ENCODE peak calls at places on chromosomes 16 and 17, in ten cellular contexts. T, N, R, Z, V, B, P, A, X and E are unnamed samples.

GRCh38 chr17:2780256-2780655 is 16.0 kb upstream of the RAP1GAP2 start:
- DNase-seq in N (no peak), R (no peak), A (no peak), P (no peak), B (no peak), X (no peak), T (no peak), Z (no peak), V (no peak), E (no peak)

GRCh38 chr16:55622930-55623561 is 32.7 kb upstream of the SLC6A2 start:
- DNase-seq in N (peak; percentile 25), P (peak; percentile 30), V (no peak), A (no peak), T (no peak), Z (peak; percentile 20), B (peak; percentile 43), X (peak; percentile 50), R (no peak), E (peak; percentile 6)

GRCh38 chr16:12002447-12003006 is 26.0 kb downstream of the SNX29 start:
- DNase-seq in X (no peak), V (no peak), P (no peak), N (no peak), T (no peak), R (no peak), B (peak; percentile 58), A (no peak), Z (no peak), E (no peak)

GRCh38 chr17:63516910-63517824 is 6.0 kb upstream of the KCNH6 start:
- DNase-seq in N (peak; percentile 55), Z (peak; percentile 88), A (no peak), P (no peak), B (no peak), V (no peak), X (no peak), R (no peak), T (no peak), E (no peak)

GRCh38 chr17:73750975-73751374 is 106.7 kb upstream of the SDK2 start:
- DNase-seq in P (peak; percentile 85), R (no peak), N (no peak), V (no peak), Z (no peak), X (no peak), A (peak; percentile 56), B (peak; percentile 20), T (no peak), E (peak; percentile 66)

GRCh38 chr17:53406907-53407306 is 415.8 kb upstream of the KIF2B start:
- DNase-seq in Z (no peak), B (no peak), T (no peak), A (no peak), R (no peak), V (no peak), N (no peak), X (no peak), P (no peak), E (no peak)

GRCh38 chr17:6084226-6085161 is 14.3 kb downstream of the WSCD1 start:
- DNase-seq in N (no peak), Z (no peak), T (no peak), R (no peak), B (no peak), V (no peak), A (no peak), X (peak; percentile 80), P (no peak), E (no peak)

GRCh38 chr17:61309857-61310256 is 89.8 kb upstream of the TBX2 start:
- DNase-seq in A (no peak), B (no peak), T (no peak), P (no peak), N (no peak), V (no peak), Z (peak; percentile 51), R (no peak), X (no peak), E (no peak)

GRCh38 chr16:85136213-85136704 is 24.0 kb upstream of the CIBAR2 start:
- DNase-seq in A (no peak), P (no peak), Z (no peak), R (peak; percentile 50), T (no peak), V (no peak), X (no peak), N (no peak), B (no peak), E (no peak)

GRCh38 chr16:54080524-54081008 is 206.0 kb downstream of the IRX3 start:
- DNase-seq in P (no peak), T (no peak), A (no peak), V (no peak), Z (peak; percentile 99), N (peak; percentile 31), X (no peak), R (no peak), B (no peak), E (no peak)

GRCh38 chr17:909642-910323 is 69.8 kb downstream of the NXN start:
- DNase-seq in P (no peak), N (no peak), B (no peak), X (no peak), V (no peak), Z (no peak), T (no peak), A (no peak), R (no peak), E (no peak)

GRCh38 chr17:8162997-8163977 is 539 bp upstream of the VAMP2 start:
- DNase-seq in A (peak; percentile 52), R (no peak), V (peak; percentile 36), Z (no peak), N (peak; percentile 46), P (peak; percentile 93), X (peak; percentile 70), B (peak; percentile 32), T (no peak), E (no peak)

GRCh38 chr16:22337045-22337444 is 37.4 kb downstream of the CDR2 start:
- DNase-seq in V (no peak), T (no peak), N (no peak), B (no peak), X (no peak), R (no peak), Z (no peak), P (no peak), A (no peak), E (no peak)

GRCh38 chr16:58815188-58815888 is 81.2 kb upstream of the GOT2 start:
- DNase-seq in N (no peak), Z (peak; percentile 60), B (no peak), T (no peak), R (no peak), V (no peak), A (no peak), X (no peak), P (no peak), E (no peak)

GRCh38 chr16:3317315-3317999 is 12.2 kb downstream of the ZNF75A start:
- DNase-seq in A (no peak), X (no peak), T (no peak), P (no peak), V (peak; percentile 5), Z (no peak), B (no peak), R (no peak), N (no peak), E (no peak)

GRCh38 chr16:3327514-3327913 is 22.2 kb downstream of the ZNF75A start:
- DNase-seq in R (no peak), X (no peak), Z (no peak), B (no peak), A (no peak), N (no peak), T (no peak), V (no peak), P (no peak), E (no peak)

GRCh38 chr16:3321802-3322201 is 16.5 kb downstream of the ZNF75A start:
- DNase-seq in P (no peak), Z (no peak), R (no peak), X (no peak), A (no peak), N (no peak), T (no peak), V (no peak), B (no peak), E (no peak)
- H3K9me3 ChIP-seq in P (peaks cover 12% of the 10 kb centered on the region), Z (peaks cover 35% of the 10 kb centered on the region), R (peaks cover 93% of the 10 kb centered on the region), X (peaks cover 35% of the 10 kb centered on the region), A (peaks cover 50% of the 10 kb centered on the region), N (peaks cover 97% of the 10 kb centered on the region), T (peaks cover 35% of the 10 kb centered on the region), V (peaks cover 35% of the 10 kb centered on the region), B (peaks cover 7% of the 10 kb centered on the region), E (peaks cover 6% of the 10 kb centered on the region)

DNA sequence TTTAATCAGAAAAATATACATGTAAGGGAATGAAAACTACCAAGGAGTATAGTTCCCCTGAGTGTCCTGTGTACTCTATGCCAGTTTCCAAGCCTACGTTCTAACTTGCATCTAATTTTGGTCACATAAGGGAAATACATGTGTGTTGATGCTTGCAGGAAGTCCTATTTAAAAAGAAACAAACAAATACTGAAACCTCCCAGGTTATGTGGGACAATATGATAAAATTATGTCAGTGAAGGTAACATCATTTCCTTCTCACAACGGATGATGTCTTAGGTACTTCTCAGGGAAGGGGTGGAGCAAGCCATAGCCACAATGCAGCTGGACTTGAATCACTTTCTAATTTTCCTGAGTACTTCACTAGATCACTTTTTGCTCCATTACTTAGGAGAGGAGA is 115.9 kb downstream of the ZFHX3 start:
- DNase-seq in V (no peak), A (no peak), B (no peak), P (no peak), T (no peak), Z (no peak), N (no peak), X (no peak), R (no peak), E (no peak)
- H3K4me1 ChIP-seq in V (no peaks in the 10 kb centered on the region), A (no peaks in the 10 kb centered on the region), B (peaks cover 4% of the 10 kb centered on the region), P (peaks cover 18% of the 10 kb centered on the region), T (peaks cover 39% of the 10 kb centered on the region), Z (peaks cover 8% of the 10 kb centered on the region), N (peaks cover 42% of the 10 kb centered on the region), X (peaks cover 30% of the 10 kb centered on the region), R (peaks cover 5% of the 10 kb centered on the region), E (no peaks in the 10 kb centered on the region)

DNA sequence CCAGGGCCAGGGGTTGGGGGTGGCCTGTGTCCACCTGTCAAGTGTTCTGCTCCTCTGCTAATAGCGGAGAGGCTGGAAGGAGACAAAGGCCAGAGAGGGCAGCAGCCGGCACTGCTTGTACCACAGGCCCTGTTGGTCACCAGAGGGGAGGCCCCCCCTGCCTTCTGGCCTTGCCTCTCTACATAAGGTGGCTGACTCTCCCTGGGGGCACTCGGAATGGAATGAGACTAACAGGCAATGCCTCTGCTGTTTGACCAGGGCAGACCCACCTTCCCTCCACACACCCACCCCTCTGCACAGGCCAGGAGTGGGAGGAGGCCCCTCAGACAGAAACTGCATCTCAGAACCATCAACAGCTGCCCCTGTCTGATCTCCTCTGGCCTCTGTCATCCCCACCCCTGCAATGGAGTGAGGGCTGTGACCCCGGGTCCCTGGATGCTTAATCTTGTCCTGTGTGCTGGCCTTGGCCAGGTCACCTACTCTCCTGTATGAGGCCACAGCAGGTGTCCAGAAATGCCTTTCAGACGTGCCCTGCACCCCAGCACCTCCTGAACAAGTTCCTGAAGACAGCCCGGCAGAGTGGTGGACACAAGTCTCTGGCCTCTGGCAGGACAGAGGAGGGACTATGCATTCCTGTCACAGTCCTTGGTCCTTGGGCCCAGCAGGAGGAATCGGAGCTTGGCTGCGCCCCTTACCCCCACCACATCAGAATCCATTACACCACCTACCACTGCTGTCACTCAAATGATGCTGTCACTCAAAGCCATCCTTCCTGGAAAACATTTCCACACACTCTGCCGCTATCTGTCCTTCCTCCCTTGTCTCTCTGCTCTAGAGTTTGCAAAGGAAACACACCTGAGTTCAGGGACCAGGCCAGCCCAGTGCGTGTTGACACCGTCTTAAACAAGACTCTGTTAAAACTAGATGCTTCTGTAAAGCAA is 107.5 kb upstream of the ZNF750 start:
- DNase-seq in Z (no peak), X (no peak), B (no peak), V (no peak), T (no peak), R (no peak), A (peak; percentile 33), P (no peak), N (no peak), E (no peak)
- H3K9me3 ChIP-seq in Z (peaks cover 61% of the 10 kb centered on the region), X (peaks cover 29% of the 10 kb centered on the region), B (no peaks in the 10 kb centered on the region), V (no peaks in the 10 kb centered on the region), T (peaks cover 8% of the 10 kb centered on the region), R (peaks cover 45% of the 10 kb centered on the region), A (peaks cover 18% of the 10 kb centered on the region), P (peaks cover 23% of the 10 kb centered on the region), N (peaks cover 93% of the 10 kb centered on the region), E (no peaks in the 10 kb centered on the region)

GRCh38 chr17:81863123-81863675 is 2.9 kb upstream of the P4HB start:
- DNase-seq in B (no peak), T (no peak), P (no peak), V (no peak), Z (no peak), X (no peak), R (no peak), N (no peak), A (peak; percentile 65), E (peak; percentile 73)
- H3K4me1 ChIP-seq in B (peaks cover 37% of the 10 kb centered on the region), T (peaks cover 59% of the 10 kb centered on the region), P (peaks cover 24% of the 10 kb centered on the region), V (peaks cover 30% of the 10 kb centered on the region), Z (peaks cover 22% of the 10 kb centered on the region), X (peaks cover 7% of the 10 kb centered on the region), R (peaks cover 41% of the 10 kb centered on the region), N (peaks cover 54% of the 10 kb centered on the region), A (peaks cover 5% of the 10 kb centered on the region), E (peaks cover 13% of the 10 kb centered on the region)